ENCODE peak calls at places on chromosomes 12 and 14, in five cellular contexts. Y, D, N, Z and C are unnamed samples.

GRCh38 chr12:114238808-114239207 is 167.1 kb downstream of the TBX5 start:
- DNase-seq in Y (no peak), Z (no peak), N (peak), D (no peak), C (no peak)

GRCh38 chr12:54262403-54262925 is 17.5 kb downstream of the CBX5 start:
- DNase-seq in N (no peak), Z (no peak), D (no peak), Y (peak), C (peak)

GRCh38 chr12:57893460-57894353 is 47.2 kb upstream of the CTDSP2 start:
- DNase-seq in N (peak), Z (no peak), Y (peak), D (no peak), C (no peak)

GRCh38 chr12:132618683-132619043 is at the start of gene P2RX2:
- DNase-seq in Z (no peak), N (no peak), Y (no peak), D (no peak), C (no peak)

GRCh38 chr14:105058521-105059034 is 6.7 kb downstream of the GPR132 start:
- DNase-seq in N (no peak), D (no peak), Z (no peak), Y (no peak), C (no peak)

GRCh38 chr12:124786065-124786964 is 77.3 kb downstream of the SCARB1 start:
- DNase-seq in N (peak), Z (peak), D (no peak), Y (peak), C (peak)

GRCh38 chr14:97723321-97723720 is 926.1 kb downstream of the VRK1 start:
- DNase-seq in N (no peak), D (no peak), Y (no peak), Z (no peak), C (no peak)

GRCh38 chr14:104246401-104247335 is 108.3 kb downstream of the KIF26A start:
- DNase-seq in D (peak), Z (no peak), N (no peak), Y (no peak), C (no peak)

GRCh38 chr14:85688024-85688423 is 158.1 kb downstream of the FLRT2 start:
- DNase-seq in D (no peak), Z (no peak), Y (no peak), N (no peak), C (no peak)

GRCh38 chr14:63752449-63753169 is 24.7 kb upstream of the SGPP1 start:
- DNase-seq in D (peak), Z (no peak), N (no peak), Y (peak), C (no peak)

GRCh38 chr14:68016243-68016914 is 196.8 kb downstream of the RAD51B start:
- DNase-seq in Y (peak), D (no peak), Z (no peak), N (no peak), C (no peak)

GRCh38 chr12:49296034-49296835 is 1.3 kb downstream of the PRPH start:
- DNase-seq in N (peak), Z (peak), Y (no peak), D (peak), C (peak)

GRCh38 chr12:115785548-115785947 is 491.9 kb downstream of the MED13L start:
- DNase-seq in Z (no peak), Y (no peak), N (no peak), D (peak), C (no peak)

GRCh38 chr12:97005174-97005573 is 98.1 kb downstream of the NEDD1 start:
- DNase-seq in N (no peak), Z (no peak), Y (no peak), D (no peak), C (no peak)

GRCh38 chr14:50542941-50543418 is 10.6 kb upstream of the MAP4K5 start:
- DNase-seq in Y (peak), Z (no peak), D (peak), N (no peak), C (peak)

GRCh38 chr12:101004891-101005290 is 205.1 kb downstream of the SLC5A8 start:
- DNase-seq in N (no peak), Y (peak), D (peak), Z (no peak), C (no peak)

GRCh38 chr12:97921957-97922722 is 459.5 kb downstream of the RMST start:
- DNase-seq in N (no peak), Z (no peak), D (no peak), Y (peak), C (no peak)

GRCh38 chr14:80523518-80524117 is 312.3 kb upstream of the DIO2 start:
- DNase-seq in Z (no peak), Y (peak), N (no peak), D (peak), C (no peak)

GRCh38 chr12:59698599-59698998 is 102.8 kb downstream of the SLC16A7 start:
- DNase-seq in N (no peak), Y (no peak), D (peak), Z (no peak), C (no peak)

GRCh38 chr12:108589028-108589839 is 8.7 kb downstream of the TMEM119 start:
- DNase-seq in Z (no peak), N (no peak), Y (peak), D (no peak), C (no peak)

GRCh38 chr12:106064622-106065021 is 74.1 kb downstream of the NUAK1 start:
- DNase-seq in D (no peak), Z (no peak), N (no peak), Y (no peak), C (no peak)

GRCh38 chr14:101761881-101762529 is 496 bp downstream of the PPP2R5C start:
- DNase-seq in D (peak), Y (no peak), N (peak), Z (peak), C (peak)

GRCh38 chr12:54701940-54702592 is 53.9 kb upstream of the DCD start:
- DNase-seq in Z (no peak), N (no peak), D (peak), Y (peak), C (no peak)

GRCh38 chr14:54577977-54578376 is 11.0 kb downstream of the SAMD4A start:
- DNase-seq in D (peak), N (no peak), Z (no peak), Y (no peak), C (no peak)

GRCh38 chr12:63078911-63079310 is 72.1 kb downstream of the AVPR1A start:
- DNase-seq in N (no peak), Z (no peak), Y (no peak), D (no peak), C (no peak)

GRCh38 chr12:131266591-131267467 is 313.1 kb downstream of the ADGRD1 start:
- DNase-seq in D (no peak), Z (no peak), N (no peak), Y (no peak), C (no peak)

GRCh38 chr14:43803076-43803689 is 703.9 kb downstream of the FSCB start:
- DNase-seq in N (no peak), Y (no peak), Z (no peak), D (peak), C (no peak)

GRCh38 chr12:26749781-26750180 is 83.2 kb downstream of the ITPR2 start:
- DNase-seq in Y (no peak), Z (no peak), N (no peak), D (no peak), C (no peak)

GRCh38 chr12:104738841-104739642 is 219.0 kb downstream of the SLC41A2 start:
- DNase-seq in N (no peak), Y (no peak), Z (no peak), D (no peak), C (no peak)

GRCh38 chr12:55698241-55698955 is 9.3 kb downstream of the ITGA7 start:
- DNase-seq in Y (no peak), N (no peak), D (no peak), Z (no peak), C (no peak)

GRCh38 chr12:6827982-6828670 is at the start of gene P3H3:
- DNase-seq in Y (peak), D (no peak), Z (peak), N (peak), C (peak)
- TF ChIP-seq CTCF in Y (no peak), D (no peak), Z (no peak), N (no peak), C (peak)

DNA sequence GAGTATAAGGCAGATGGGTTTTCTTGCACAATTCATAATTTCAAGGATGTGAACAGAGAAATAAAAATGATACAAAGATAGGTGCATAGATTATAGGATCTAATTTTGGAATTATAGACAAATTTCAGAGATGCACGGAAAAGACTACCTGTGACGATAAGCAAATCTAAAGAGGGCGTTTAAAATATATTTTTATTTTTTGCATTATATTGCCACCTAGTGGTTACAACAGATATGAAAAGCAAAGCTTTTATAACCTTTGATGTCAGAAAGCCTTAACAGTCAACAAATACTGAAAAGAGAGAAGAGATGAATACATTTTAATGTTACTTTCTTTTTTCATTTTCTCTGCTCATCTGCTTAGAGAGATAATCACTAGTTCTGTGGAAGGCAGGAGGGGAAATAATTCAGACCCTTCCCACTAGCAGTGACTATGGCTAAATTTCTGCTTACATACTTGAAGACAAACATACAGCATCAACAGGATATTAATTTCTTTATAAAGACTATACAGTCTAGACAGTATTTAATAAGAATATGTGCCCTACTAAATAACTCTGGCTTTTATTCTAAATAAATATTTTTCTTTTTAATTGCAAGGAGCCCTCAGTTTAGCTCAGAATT is 46.3 kb downstream of the NTS start:
- DNase-seq in N (no peak), D (peak), Z (no peak), Y (peak), C (no peak)
- TF ChIP-seq CTCF in N (peak), D (peak), Z (peak), Y (peak), C (no peak)

DNA sequence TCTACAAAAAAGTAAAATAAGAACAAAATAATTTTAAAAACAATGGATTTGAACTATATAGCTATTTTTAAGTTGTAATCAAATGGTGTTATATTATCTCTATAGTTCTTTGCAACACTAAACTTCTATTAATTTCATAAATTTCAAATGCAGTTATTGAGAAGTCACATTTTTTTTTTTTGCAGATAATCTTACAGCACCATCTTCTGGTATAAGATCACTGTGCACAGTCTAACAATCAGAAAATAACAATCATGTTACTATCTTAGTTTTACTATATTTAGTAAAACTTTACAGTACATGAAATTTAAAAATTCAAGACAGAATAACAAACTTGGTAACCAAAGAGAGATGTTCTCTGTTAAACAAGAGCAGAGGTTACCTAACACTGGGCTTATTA is 40.6 kb downstream of the GXYLT1 start:
- DNase-seq in Y (no peak), D (no peak), Z (no peak), N (no peak), C (no peak)
- TF ChIP-seq CTCF in Y (peak), D (peak), Z (no peak), N (no peak), C (no peak)

DNA sequence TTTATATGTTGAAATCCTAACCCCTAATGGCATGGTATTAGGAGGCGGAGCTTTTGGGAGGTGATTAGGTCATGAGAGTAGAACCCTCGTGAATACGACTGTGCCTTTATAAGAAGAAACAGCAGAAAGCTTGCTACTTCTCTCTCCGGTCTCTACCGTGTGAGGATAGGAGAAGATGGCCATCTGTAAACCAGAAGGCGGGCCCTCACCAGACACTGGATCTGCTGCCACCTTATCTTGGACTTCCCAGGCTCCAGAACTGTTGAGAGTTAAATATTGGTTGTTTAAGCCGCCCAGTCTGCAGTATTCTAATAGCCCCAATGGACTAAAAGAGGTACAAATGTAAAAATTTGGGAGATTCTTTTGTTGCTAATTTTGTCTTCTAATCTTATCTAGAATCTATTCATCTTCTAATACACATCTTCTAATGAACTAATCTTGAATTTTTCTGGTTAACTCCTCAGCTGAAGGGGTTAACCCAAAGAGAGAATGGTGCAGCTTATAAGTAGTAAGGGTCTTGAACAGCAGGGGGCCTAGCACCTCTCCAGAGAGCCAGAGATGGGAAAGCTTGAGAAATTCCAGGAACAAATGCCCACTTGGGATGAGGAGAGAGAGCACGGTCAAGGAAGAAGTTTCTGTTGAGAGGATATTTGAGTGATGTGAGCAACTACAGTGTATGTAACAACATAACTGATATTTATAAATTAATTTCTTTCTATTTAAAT is 264.0 kb upstream of the GRIP1 start:
- DNase-seq in D (no peak), N (no peak), Z (no peak), Y (no peak), C (peak)
- TF ChIP-seq CTCF in D (peak), N (no peak), Z (peak), Y (no peak), C (peak)

GRCh38 chr14:59483819-59484610 is at the start of the genes JKAMP and L3HYPDH:
- DNase-seq in D (peak), N (peak), Z (peak), Y (peak), C (peak)
- TF ChIP-seq CTCF in D (peak), N (peak), Z (peak), Y (peak), C (peak)

DNA sequence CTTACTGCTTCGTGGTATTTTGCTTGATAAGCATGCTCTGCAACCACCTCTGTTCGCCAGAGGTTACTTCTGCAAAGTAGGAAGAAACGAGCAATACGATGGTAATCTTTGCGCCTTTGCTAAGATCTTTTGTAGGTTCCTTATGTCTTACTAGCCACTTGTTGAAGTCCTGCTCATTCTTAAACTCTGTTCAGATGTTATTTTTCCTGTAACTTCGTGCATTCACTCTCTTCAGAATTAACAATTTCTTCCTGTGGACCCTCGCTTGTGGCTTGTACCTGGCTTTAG is 786 bp upstream of the M6PR start:
- DNase-seq in Z (no peak), Y (no peak), D (no peak), N (no peak), C (no peak)
- TF ChIP-seq CTCF in Z (no peak), Y (no peak), D (no peak), N (no peak), C (no peak)